ENCODE peak calls at places on chromosomes 4 and X, in five cellular contexts. One of them, this sample, is unnamed.

GRCh38 chrX:68431836-68432235 is 1.5 kb downstream of the OPHN1 start:
- DNase-seq in LNCaP clone FGC: no peak
- DNase-seq in right lobe of liver: no peak
- DNase-seq in pancreas: no peak
- DNase-seq in A673: no peak
- DNase-seq in this sample: no peak

GRCh38 chrX:53859890-53860289 is 173.4 kb upstream of the HUWE1 start:
- DNase-seq in pancreas: no peak
- DNase-seq in right lobe of liver: no peak
- DNase-seq in A673: no peak
- DNase-seq in LNCaP clone FGC: no peak
- DNase-seq in this sample: no peak

GRCh38 chr4:163941221-163941865 is 446.9 kb downstream of the TMA16 start:
- DNase-seq in A673: no peak
- DNase-seq in LNCaP clone FGC: no peak
- DNase-seq in right lobe of liver: no peak
- DNase-seq in pancreas: no peak
- DNase-seq in this sample: no peak

GRCh38 chr4:85166318-85166717 is 199.8 kb upstream of the WDFY3 start:
- DNase-seq in LNCaP clone FGC: no peak
- DNase-seq in A673: no peak
- DNase-seq in pancreas: no peak
- DNase-seq in right lobe of liver: no peak
- DNase-seq in this sample: no peak

GRCh38 chr4:111556141-111556781 is 589.0 kb upstream of the FAM241A start:
- DNase-seq in A673: no peak
- DNase-seq in LNCaP clone FGC: no peak
- DNase-seq in pancreas: no peak
- DNase-seq in right lobe of liver: no peak
- DNase-seq in this sample: no peak

GRCh38 chr4:155615054-155615887 is 51.4 kb upstream of the GUCY1A1 start:
- DNase-seq in pancreas: no peak
- DNase-seq in LNCaP clone FGC: no peak
- DNase-seq in right lobe of liver: no peak
- DNase-seq in A673: no peak
- DNase-seq in this sample: no peak

GRCh38 chr4:86972997-86973396 is 38.2 kb downstream of the AFF1 start:
- DNase-seq in right lobe of liver: peak; percentile 81
- DNase-seq in pancreas: peak; percentile 74
- DNase-seq in LNCaP clone FGC: peak; percentile 89
- DNase-seq in A673: no peak
- DNase-seq in this sample: no peak

GRCh38 chr4:36037127-36037526 is 207.2 kb downstream of the ARAP2 start:
- DNase-seq in pancreas: no peak
- DNase-seq in LNCaP clone FGC: peak; percentile 37
- DNase-seq in A673: no peak
- DNase-seq in right lobe of liver: peak; percentile 80
- DNase-seq in this sample: no peak

GRCh38 chr4:79855081-79855480 is 217.9 kb downstream of the ANTXR2 start:
- DNase-seq in pancreas: no peak
- DNase-seq in A673: no peak
- DNase-seq in right lobe of liver: no peak
- DNase-seq in LNCaP clone FGC: no peak
- DNase-seq in this sample: no peak

GRCh38 chr4:176354884-176355283 is 35.1 kb downstream of the SPCS3 start:
- DNase-seq in right lobe of liver: no peak
- DNase-seq in A673: no peak
- DNase-seq in pancreas: no peak
- DNase-seq in LNCaP clone FGC: no peak
- DNase-seq in this sample: no peak

GRCh38 chrX:23756165-23756564 is 13.1 kb upstream of the ACOT9 start:
- DNase-seq in A673: peak; percentile 80
- DNase-seq in LNCaP clone FGC: no peak
- DNase-seq in pancreas: peak; percentile 40
- DNase-seq in right lobe of liver: peak; percentile 63
- DNase-seq in this sample: no peak

GRCh38 chrX:80751456-80751855 is 58.2 kb downstream of the BRWD3 start:
- DNase-seq in LNCaP clone FGC: no peak
- DNase-seq in pancreas: no peak
- DNase-seq in right lobe of liver: no peak
- DNase-seq in A673: no peak
- DNase-seq in this sample: no peak

GRCh38 chr4:44157611-44158277 is 290.9 kb downstream of the KCTD8 start:
- DNase-seq in pancreas: no peak
- DNase-seq in A673: no peak
- DNase-seq in LNCaP clone FGC: peak; percentile 11
- DNase-seq in right lobe of liver: no peak
- DNase-seq in this sample: no peak

GRCh38 chr4:9765091-9765490 is 16.3 kb upstream of the DRD5 start:
- DNase-seq in pancreas: no peak
- DNase-seq in A673: peak; percentile 9
- DNase-seq in right lobe of liver: no peak
- DNase-seq in LNCaP clone FGC: peak; percentile 7
- DNase-seq in this sample: no peak

GRCh38 chrX:57918750-57919436 is 8.6 kb upstream of the ZXDA start:
- DNase-seq in pancreas: peak; percentile 38
- DNase-seq in A673: peak; percentile 70
- DNase-seq in right lobe of liver: no peak
- DNase-seq in LNCaP clone FGC: no peak
- DNase-seq in this sample: no peak

GRCh38 chr4:96652158-96652557 is 812.3 kb downstream of the PDHA2 start:
- DNase-seq in right lobe of liver: no peak
- DNase-seq in pancreas: no peak
- DNase-seq in LNCaP clone FGC: no peak
- DNase-seq in A673: no peak
- DNase-seq in this sample: no peak

GRCh38 chr4:165872443-165873297 is at the start of gene TLL1:
- DNase-seq in LNCaP clone FGC: no peak
- DNase-seq in A673: peak; percentile 49
- DNase-seq in pancreas: no peak
- DNase-seq in right lobe of liver: no peak
- DNase-seq in this sample: no peak

GRCh38 chrX:63514575-63514967 is 163.4 kb upstream of the SPIN4 start:
- DNase-seq in right lobe of liver: no peak
- DNase-seq in LNCaP clone FGC: no peak
- DNase-seq in pancreas: no peak
- DNase-seq in A673: no peak
- DNase-seq in this sample: no peak

GRCh38 chr4:15891312-15891711 is 47.2 kb downstream of the FGFBP1 start:
- DNase-seq in A673: peak; percentile 77
- DNase-seq in right lobe of liver: no peak
- DNase-seq in LNCaP clone FGC: no peak
- DNase-seq in pancreas: no peak
- DNase-seq in this sample: no peak

GRCh38 chr4:43316813-43317212 is 424.3 kb downstream of the GRXCR1 start:
- DNase-seq in A673: no peak
- DNase-seq in pancreas: no peak
- DNase-seq in right lobe of liver: no peak
- DNase-seq in LNCaP clone FGC: no peak
- DNase-seq in this sample: no peak

GRCh38 chr4:123158576-123158975 is 236.2 kb upstream of the NUDT6 start:
- DNase-seq in right lobe of liver: no peak
- DNase-seq in A673: no peak
- DNase-seq in LNCaP clone FGC: no peak
- DNase-seq in pancreas: no peak
- DNase-seq in this sample: no peak

GRCh38 chr4:138831943-138832342 is 183.6 kb upstream of the NOCT start:
- DNase-seq in pancreas: no peak
- DNase-seq in A673: no peak
- DNase-seq in right lobe of liver: no peak
- DNase-seq in LNCaP clone FGC: no peak
- DNase-seq in this sample: no peak
- TF ChIP-seq CTCF in pancreas: no peak
- TF ChIP-seq CTCF in A673: no peak
- TF ChIP-seq CTCF in right lobe of liver: no peak
- TF ChIP-seq CTCF in LNCaP clone FGC: no peak
- TF ChIP-seq CTCF in this sample: no peak

DNA sequence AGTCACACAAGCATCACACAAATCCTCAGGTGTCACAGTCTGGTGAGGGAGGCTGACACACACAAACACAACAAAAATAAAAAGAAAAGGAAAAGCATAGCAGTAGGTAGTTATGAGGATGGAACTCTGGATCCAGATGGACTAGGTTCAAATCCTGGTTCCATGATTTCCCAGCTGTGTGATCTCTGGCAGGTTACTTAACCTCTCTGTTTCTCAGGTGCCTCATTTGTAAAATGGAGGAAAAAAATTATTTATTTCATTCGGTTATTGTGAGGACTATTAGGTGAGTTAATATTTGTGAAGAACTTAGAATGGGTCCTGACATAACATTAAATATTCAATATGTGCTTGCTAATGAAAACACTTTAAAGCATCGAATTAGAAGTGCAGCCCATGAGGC is 19.8 kb downstream of the GAGE1 start:
- DNase-seq in LNCaP clone FGC: no peak
- DNase-seq in right lobe of liver: no peak
- DNase-seq in pancreas: no peak
- DNase-seq in A673: no peak
- DNase-seq in this sample: no peak
- TF ChIP-seq CTCF in LNCaP clone FGC: no peak
- TF ChIP-seq CTCF in right lobe of liver: no peak
- TF ChIP-seq CTCF in pancreas: no peak
- TF ChIP-seq CTCF in A673: no peak
- TF ChIP-seq CTCF in this sample: no peak

GRCh38 chrX:70664726-70665125 is 220.1 kb downstream of the DLG3 start:
- DNase-seq in right lobe of liver: no peak
- DNase-seq in LNCaP clone FGC: peak; percentile 6
- DNase-seq in A673: peak; percentile 7
- DNase-seq in pancreas: no peak
- DNase-seq in this sample: no peak
- TF ChIP-seq CTCF in right lobe of liver: peak; percentile 13
- TF ChIP-seq CTCF in LNCaP clone FGC: peak; percentile 50
- TF ChIP-seq CTCF in A673: peak; percentile 49
- TF ChIP-seq CTCF in pancreas: no peak
- TF ChIP-seq CTCF in this sample: no peak

GRCh38 chr4:113901994-113902787 is 77.3 kb downstream of the ARSJ start:
- DNase-seq in A673: no peak
- DNase-seq in pancreas: peak; percentile 82
- DNase-seq in right lobe of liver: peak; percentile 85
- DNase-seq in LNCaP clone FGC: peak; percentile 97
- DNase-seq in this sample: no peak
- TF ChIP-seq CTCF in A673: no peak
- TF ChIP-seq CTCF in pancreas: peak; percentile 39
- TF ChIP-seq CTCF in right lobe of liver: peak; percentile 68
- TF ChIP-seq CTCF in LNCaP clone FGC: peak; percentile 84
- TF ChIP-seq CTCF in this sample: no peak

DNA sequence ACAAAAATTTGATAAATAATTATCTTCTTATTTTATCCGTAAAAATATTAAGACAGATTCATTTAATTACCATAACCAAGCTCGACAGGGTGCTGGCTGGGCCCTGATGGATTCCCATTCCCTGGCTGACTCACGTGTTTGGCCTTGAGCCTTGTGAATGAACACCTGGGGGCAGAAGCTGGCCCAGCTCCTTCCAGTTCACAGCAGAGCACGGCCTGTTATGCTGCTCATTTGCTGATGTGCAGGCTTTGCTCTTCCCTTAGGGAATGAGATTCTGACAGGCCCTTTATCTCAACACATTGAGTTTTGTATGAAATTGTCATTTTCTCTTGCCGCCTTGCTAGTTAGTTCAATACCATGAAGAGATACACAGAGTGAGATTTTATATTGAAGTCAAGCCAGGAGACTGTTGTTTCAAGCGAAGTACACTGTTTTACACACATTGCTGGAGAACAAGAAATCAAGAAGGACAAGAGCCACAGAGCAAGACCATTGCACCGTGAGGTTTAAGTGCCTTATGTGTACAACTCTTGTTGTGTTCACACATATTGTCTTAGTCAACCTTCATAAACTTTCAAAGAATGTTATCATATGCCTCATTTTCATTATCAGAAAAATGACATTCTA is 1583.3 kb downstream of the STIM2 start:
- DNase-seq in A673: no peak
- DNase-seq in LNCaP clone FGC: no peak
- DNase-seq in right lobe of liver: no peak
- DNase-seq in pancreas: peak; percentile 74
- DNase-seq in this sample: no peak
- TF ChIP-seq CTCF in A673: no peak
- TF ChIP-seq CTCF in LNCaP clone FGC: no peak
- TF ChIP-seq CTCF in right lobe of liver: no peak
- TF ChIP-seq CTCF in pancreas: no peak
- TF ChIP-seq CTCF in this sample: no peak

DNA sequence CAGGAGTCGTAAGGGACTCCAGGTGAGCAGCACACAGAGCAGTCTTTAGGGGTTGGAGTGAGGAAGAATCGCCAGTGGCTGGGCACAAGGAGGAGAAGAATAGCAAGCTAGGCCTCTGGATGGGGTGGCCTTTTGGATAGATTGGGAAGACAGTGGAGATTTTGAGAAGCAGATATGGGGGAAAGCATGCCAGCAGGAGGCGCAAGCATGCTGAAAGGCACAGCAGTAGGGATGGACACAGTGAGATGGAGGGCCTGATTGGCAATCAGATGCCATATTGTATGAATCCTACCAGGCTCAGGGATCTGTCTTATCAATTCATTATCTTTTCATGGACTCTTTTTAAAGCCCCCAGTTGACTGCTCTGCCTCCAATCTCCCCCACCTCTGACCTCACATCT is 60.4 kb upstream of the MAGEA4 start:
- DNase-seq in A673: no peak
- DNase-seq in right lobe of liver: no peak
- DNase-seq in LNCaP clone FGC: no peak
- DNase-seq in pancreas: no peak
- DNase-seq in this sample: no peak
- TF ChIP-seq CTCF in A673: peak; percentile 18
- TF ChIP-seq CTCF in right lobe of liver: no peak
- TF ChIP-seq CTCF in LNCaP clone FGC: peak; percentile 30
- TF ChIP-seq CTCF in pancreas: no peak
- TF ChIP-seq CTCF in this sample: no peak

GRCh38 chrX:55452825-55453124 is 848 bp downstream of the MAGEH1 start:
- DNase-seq in pancreas: no peak
- DNase-seq in right lobe of liver: no peak
- DNase-seq in A673: no peak
- DNase-seq in LNCaP clone FGC: no peak
- DNase-seq in this sample: no peak

GRCh38 chrX:55451990-55452824 is at the start of gene MAGEH1:
- DNase-seq in A673: peak; percentile 85
- DNase-seq in LNCaP clone FGC: no peak
- DNase-seq in pancreas: peak; percentile 72
- DNase-seq in right lobe of liver: peak; percentile 83
- DNase-seq in this sample: peak; percentile 53

GRCh38 chrX:55451626-55451989 is 319 bp upstream of the MAGEH1 start:
- DNase-seq in A673: no peak
- DNase-seq in pancreas: no peak
- DNase-seq in LNCaP clone FGC: no peak
- DNase-seq in right lobe of liver: no peak
- DNase-seq in this sample: no peak

GRCh38 chrX:55451125-55451524 is 802 bp upstream of the MAGEH1 start:
- DNase-seq in right lobe of liver: no peak
- DNase-seq in A673: no peak
- DNase-seq in LNCaP clone FGC: no peak
- DNase-seq in pancreas: no peak
- DNase-seq in this sample: no peak

GRCh38 chrX:55450259-55450658 is 1.7 kb upstream of the MAGEH1 start:
- DNase-seq in right lobe of liver: no peak
- DNase-seq in LNCaP clone FGC: peak; percentile 13
- DNase-seq in A673: no peak
- DNase-seq in pancreas: no peak
- DNase-seq in this sample: no peak
- TF ChIP-seq CTCF in right lobe of liver: no peak
- TF ChIP-seq CTCF in LNCaP clone FGC: peak; percentile 48
- TF ChIP-seq CTCF in A673: no peak
- TF ChIP-seq CTCF in pancreas: no peak
- TF ChIP-seq CTCF in this sample: no peak

This sample was measured in mesothelial cell of epicardium.